ENCODE peak calls at places on chromosomes 13 and 19, in nine cellular contexts. R is HS-5; L is GM03348; K is GM23338; P is choroid plexus epithelial cell; H is NCI-H345; U is NAMALWA; J is NCI-H1105; W is activated naive CD4-positive, alpha-beta T cell. M is an unnamed sample.

GRCh38 chr13:53141336-53141735 is 112.7 kb downstream of the OLFM4 start:
- DNase-seq in L (no peak), K (no peak), H (peak; percentile 17), P (no peak), U (no peak), J (no peak), W (no peak), R (no peak), M (no peak)

GRCh38 chr13:23447927-23448326 is 14.4 kb upstream of the SACS start:
- DNase-seq in L (peak; percentile 54), K (no peak), R (no peak), P (peak; percentile 35), J (no peak), U (no peak), H (no peak), W (no peak), M (no peak)

GRCh38 chr19:2424686-2425621 is 2.4 kb downstream of the TIMM13 start:
- DNase-seq in R (no peak), J (no peak), L (peak; percentile 94), W (no peak), P (peak; percentile 83), H (no peak), K (peak; percentile 84), U (no peak), M (peak; percentile 41)

GRCh38 chr13:111204438-111205177 is 89.5 kb downstream of the ARHGEF7 start:
- DNase-seq in U (no peak), P (peak; percentile 86), H (no peak), J (no peak), W (no peak), K (peak; percentile 73), R (no peak), L (peak; percentile 89), M (peak; percentile 55)

GRCh38 chr19:19381007-19381926 is 24.2 kb upstream of the GATAD2A start:
- DNase-seq in U (no peak), J (no peak), P (no peak), H (no peak), L (no peak), K (no peak), R (no peak), W (no peak), M (peak; percentile 30)

GRCh38 chr13:40527914-40528313 is 138.5 kb downstream of the FOXO1 start:
- DNase-seq in L (no peak), W (no peak), U (no peak), R (no peak), K (no peak), H (no peak), P (no peak), J (no peak), M (no peak)

GRCh38 chr13:76816394-76816793 is 69.8 kb downstream of the KCTD12 start:
- DNase-seq in P (no peak), R (no peak), U (no peak), K (no peak), L (no peak), W (no peak), J (no peak), H (peak; percentile 91), M (no peak)

GRCh38 chr13:53873558-53873957 is 844.9 kb downstream of the OLFM4 start:
- DNase-seq in W (no peak), J (no peak), P (no peak), H (peak; percentile 68), U (no peak), K (peak; percentile 42), L (no peak), R (no peak), M (no peak)

GRCh38 chr13:97627566-97627965 is 193.6 kb downstream of the RAP2A start:
- DNase-seq in R (peak; percentile 52), W (no peak), H (no peak), J (no peak), P (peak; percentile 97), U (no peak), K (peak; percentile 42), L (peak; percentile 74), M (no peak)

GRCh38 chr19:23409392-23410048 is 14.2 kb upstream of the ZNF91 start:
- DNase-seq in J (no peak), L (no peak), P (no peak), K (no peak), H (no peak), R (no peak), W (no peak), U (peak; percentile 80), M (no peak)

GRCh38 chr19:4183967-4184717 is 1.7 kb downstream of the ANKRD24 start:
- DNase-seq in J (no peak), U (no peak), L (no peak), H (peak; percentile 87), P (no peak), K (no peak), R (no peak), W (no peak), M (no peak)

GRCh38 chr19:33464010-33464732 is 57.4 kb downstream of the PEPD start:
- DNase-seq in H (no peak), J (no peak), L (no peak), R (no peak), W (no peak), P (no peak), U (no peak), K (no peak), M (no peak)

GRCh38 chr13:32267836-32268439 is 47.2 kb downstream of the ZAR1L start:
- DNase-seq in J (no peak), P (peak; percentile 36), W (no peak), U (peak; percentile 66), K (peak; percentile 85), R (no peak), L (peak; percentile 14), H (no peak), M (no peak)

GRCh38 chr19:18437481-18438330 is at the start of gene ISYNA1:
- DNase-seq in W (no peak), H (peak; percentile 58), R (no peak), U (no peak), P (peak; percentile 77), J (peak; percentile 78), L (peak; percentile 68), K (peak; percentile 79), M (peak; percentile 59)

GRCh38 chr13:50801087-50801931 is 42.2 kb downstream of the DLEU7 start:
- DNase-seq in L (peak; percentile 83), U (peak; percentile 93), J (peak; percentile 22), K (peak; percentile 87), P (peak; percentile 90), H (peak; percentile 44), R (peak; percentile 6), W (no peak), M (peak; percentile 88)

GRCh38 chr19:2226051-2226839 is 9.9 kb downstream of the PLEKHJ1 start:
- DNase-seq in W (no peak), R (no peak), J (no peak), P (no peak), K (no peak), U (no peak), H (no peak), L (no peak), M (no peak)

GRCh38 chr19:35438527-35438926 is 9.5 kb upstream of the FFAR2 start:
- DNase-seq in K (peak; percentile 48), W (no peak), L (no peak), J (no peak), U (no peak), R (no peak), H (no peak), P (no peak), M (no peak)